ENCODE peak calls at places on chromosomes 16 and 17, in seven cellular contexts. One of them, this sample, is unnamed. For H3K36me3, the result is how much of the 10 kb centered on the place peaks cover.

GRCh38 chr17:40548491-40548981 is 16.7 kb downstream of the CCR7 start:
- DNase-seq in GM23248: no peak
- DNase-seq in fibroblast of lung: no peak
- DNase-seq in GM23338: no peak
- DNase-seq in PC-9: no peak
- DNase-seq in trophoblast cell: no peak
- DNase-seq in endothelial cell of umbilical vein: no peak
- DNase-seq in this sample: no peak

GRCh38 chr17:55273579-55274370 is 9.0 kb downstream of the HLF start:
- DNase-seq in GM23248: peak
- DNase-seq in fibroblast of lung: no peak
- DNase-seq in GM23338: peak
- DNase-seq in PC-9: no peak
- DNase-seq in trophoblast cell: no peak
- DNase-seq in endothelial cell of umbilical vein: no peak
- DNase-seq in this sample: no peak

GRCh38 chr17:77353684-77354419 is 213.1 kb downstream of the SEC14L1 start:
- DNase-seq in GM23248: peak
- DNase-seq in fibroblast of lung: no peak
- DNase-seq in GM23338: no peak
- DNase-seq in PC-9: no peak
- DNase-seq in trophoblast cell: no peak
- DNase-seq in endothelial cell of umbilical vein: no peak
- DNase-seq in this sample: no peak

GRCh38 chr17:28634211-28634865 is 10.6 kb downstream of the BLTP2 start:
- DNase-seq in GM23248: no peak
- DNase-seq in fibroblast of lung: no peak
- DNase-seq in GM23338: no peak
- DNase-seq in PC-9: no peak
- DNase-seq in trophoblast cell: peak
- DNase-seq in endothelial cell of umbilical vein: no peak
- DNase-seq in this sample: no peak

GRCh38 chr17:78258323-78259229 is 27.1 kb downstream of the TMEM235 start:
- DNase-seq in GM23248: peak
- DNase-seq in fibroblast of lung: peak
- DNase-seq in GM23338: peak
- DNase-seq in PC-9: no peak
- DNase-seq in trophoblast cell: peak
- DNase-seq in endothelial cell of umbilical vein: peak
- DNase-seq in this sample: peak

GRCh38 chr17:21345236-21345635 is 30.9 kb upstream of the KCNJ12 start:
- DNase-seq in GM23248: no peak
- DNase-seq in fibroblast of lung: no peak
- DNase-seq in GM23338: no peak
- DNase-seq in PC-9: no peak
- DNase-seq in trophoblast cell: no peak
- DNase-seq in endothelial cell of umbilical vein: no peak
- DNase-seq in this sample: no peak

GRCh38 chr17:850828-851759 is 68.9 kb downstream of the MRM3 start:
- DNase-seq in GM23248: peak
- DNase-seq in fibroblast of lung: peak
- DNase-seq in GM23338: no peak
- DNase-seq in PC-9: no peak
- DNase-seq in trophoblast cell: no peak
- DNase-seq in endothelial cell of umbilical vein: no peak
- DNase-seq in this sample: peak

GRCh38 chr16:15034266-15035162 is 21.4 kb downstream of the NTAN1 start:
- DNase-seq in GM23248: peak
- DNase-seq in fibroblast of lung: no peak
- DNase-seq in GM23338: no peak
- DNase-seq in PC-9: peak
- DNase-seq in trophoblast cell: peak
- DNase-seq in endothelial cell of umbilical vein: peak
- DNase-seq in this sample: no peak

GRCh38 chr17:42459983-42460300 is 1.3 kb downstream of the ATP6V0A1 start:
- DNase-seq in GM23248: peak
- DNase-seq in fibroblast of lung: peak
- DNase-seq in GM23338: no peak
- DNase-seq in PC-9: peak
- DNase-seq in trophoblast cell: no peak
- DNase-seq in endothelial cell of umbilical vein: peak
- DNase-seq in this sample: peak

GRCh38 chr16:65975049-65975708 is 391.3 kb upstream of the CDH5 start:
- DNase-seq in GM23248: peak
- DNase-seq in fibroblast of lung: peak
- DNase-seq in GM23338: peak
- DNase-seq in PC-9: no peak
- DNase-seq in trophoblast cell: peak
- DNase-seq in endothelial cell of umbilical vein: no peak
- DNase-seq in this sample: peak

GRCh38 chr17:70716551-70716950 is 547.2 kb downstream of the KCNJ2 start:
- DNase-seq in GM23248: no peak
- DNase-seq in fibroblast of lung: no peak
- DNase-seq in GM23338: no peak
- DNase-seq in PC-9: no peak
- DNase-seq in trophoblast cell: no peak
- DNase-seq in endothelial cell of umbilical vein: no peak
- DNase-seq in this sample: no peak

GRCh38 chr17:39125143-39125875 is 26.1 kb downstream of the PLXDC1 start:
- DNase-seq in GM23248: no peak
- DNase-seq in fibroblast of lung: no peak
- DNase-seq in GM23338: no peak
- DNase-seq in PC-9: no peak
- DNase-seq in trophoblast cell: no peak
- DNase-seq in endothelial cell of umbilical vein: no peak
- DNase-seq in this sample: no peak

GRCh38 chr16:3152022-3152272 is 17.1 kb downstream of the ZNF213 start:
- DNase-seq in GM23248: no peak
- DNase-seq in fibroblast of lung: no peak
- DNase-seq in GM23338: no peak
- DNase-seq in PC-9: no peak
- DNase-seq in trophoblast cell: no peak
- DNase-seq in endothelial cell of umbilical vein: no peak
- DNase-seq in this sample: no peak

GRCh38 chr17:35132099-35132498 is 10.0 kb downstream of the NLE1 start:
- DNase-seq in GM23248: no peak
- DNase-seq in fibroblast of lung: no peak
- DNase-seq in GM23338: no peak
- DNase-seq in PC-9: no peak
- DNase-seq in trophoblast cell: no peak
- DNase-seq in endothelial cell of umbilical vein: no peak
- DNase-seq in this sample: no peak
- H3K36me3 ChIP-seq in GM23248: under half
- H3K36me3 ChIP-seq in fibroblast of lung: under half
- H3K36me3 ChIP-seq in GM23338: under half
- H3K36me3 ChIP-seq in PC-9: under half
- H3K36me3 ChIP-seq in trophoblast cell: half or more
- H3K36me3 ChIP-seq in endothelial cell of umbilical vein: under half
- H3K36me3 ChIP-seq in this sample: under half

DNA sequence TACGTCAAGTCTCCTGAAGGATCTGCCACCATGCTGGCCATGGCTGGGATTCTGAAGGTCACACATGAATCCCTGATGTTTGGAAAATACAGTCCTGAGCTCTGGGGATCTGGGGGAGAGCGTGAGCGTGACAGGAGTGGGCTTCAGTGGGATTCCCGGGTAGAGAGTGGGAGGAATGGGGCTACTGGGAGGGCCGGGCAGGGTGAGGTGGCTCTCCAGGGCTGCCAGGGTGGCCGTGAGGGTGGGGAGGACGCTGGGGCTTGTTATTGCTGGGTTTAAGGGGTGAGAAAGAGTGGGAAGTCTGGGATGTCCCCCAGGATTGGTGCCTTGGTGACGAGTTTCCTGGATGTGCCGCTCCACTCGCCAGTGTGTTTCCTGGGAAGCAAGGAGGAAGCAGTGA is 31.3 kb downstream of the FOXL1 start:
- DNase-seq in GM23248: no peak
- DNase-seq in fibroblast of lung: no peak
- DNase-seq in GM23338: no peak
- DNase-seq in PC-9: no peak
- DNase-seq in trophoblast cell: no peak
- DNase-seq in endothelial cell of umbilical vein: no peak
- DNase-seq in this sample: no peak
- H2AFZ ChIP-seq in GM23248: peak
- H2AFZ ChIP-seq in fibroblast of lung: no peak
- H2AFZ ChIP-seq in GM23338: no peak
- H2AFZ ChIP-seq in PC-9: no peak
- H2AFZ ChIP-seq in trophoblast cell: no peak
- H2AFZ ChIP-seq in endothelial cell of umbilical vein: no peak
- H2AFZ ChIP-seq in this sample: no peak

DNA sequence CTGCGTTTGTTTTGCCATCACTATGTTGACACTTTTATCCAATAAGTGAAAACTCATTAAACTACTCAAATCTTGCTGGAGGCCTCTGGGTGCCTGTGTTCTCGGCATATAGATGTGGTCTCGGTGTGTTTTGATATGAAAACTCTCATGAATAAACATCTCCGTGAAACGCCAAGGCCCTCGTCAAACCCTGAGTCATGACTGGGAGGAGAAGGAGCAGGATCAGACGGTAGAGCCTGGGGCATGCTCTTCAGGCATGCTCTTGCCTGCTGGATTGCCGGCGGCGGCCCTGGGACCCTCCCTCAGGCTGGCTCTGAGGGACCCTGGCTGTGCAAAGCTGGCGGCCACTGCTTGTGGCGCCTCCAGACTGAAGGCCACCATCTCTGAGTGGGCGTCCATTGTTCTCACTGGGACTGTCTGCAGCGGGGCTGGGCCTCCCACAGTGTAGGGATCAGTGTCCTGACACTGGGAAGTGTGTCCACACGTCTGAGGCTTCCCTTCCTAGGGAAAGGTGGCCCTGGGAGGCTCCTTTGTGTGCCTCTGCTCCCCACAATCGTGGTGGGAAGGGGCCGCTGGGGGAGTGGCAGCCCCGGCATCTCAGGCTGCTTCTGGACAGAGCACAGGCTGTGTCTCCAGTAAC is 1.7 kb upstream of the NPB start:
- DNase-seq in GM23248: no peak
- DNase-seq in fibroblast of lung: no peak
- DNase-seq in GM23338: no peak
- DNase-seq in PC-9: no peak
- DNase-seq in trophoblast cell: peak
- DNase-seq in endothelial cell of umbilical vein: no peak
- DNase-seq in this sample: no peak
- H3K36me3 ChIP-seq in GM23248: under half
- H3K36me3 ChIP-seq in fibroblast of lung: under half
- H3K36me3 ChIP-seq in GM23338: under half
- H3K36me3 ChIP-seq in PC-9: under half
- H3K36me3 ChIP-seq in trophoblast cell: under half
- H3K36me3 ChIP-seq in endothelial cell of umbilical vein: under half
- H3K36me3 ChIP-seq in this sample: under half

GRCh38 chr16:19886061-19886792 is 1.6 kb upstream of the GPRC5B start:
- DNase-seq in GM23248: peak
- DNase-seq in fibroblast of lung: peak
- DNase-seq in GM23338: peak
- DNase-seq in PC-9: peak
- DNase-seq in trophoblast cell: peak
- DNase-seq in endothelial cell of umbilical vein: peak
- DNase-seq in this sample: peak
- H2AFZ ChIP-seq in GM23248: peak
- H2AFZ ChIP-seq in fibroblast of lung: peak
- H2AFZ ChIP-seq in GM23338: peak
- H2AFZ ChIP-seq in PC-9: peak
- H2AFZ ChIP-seq in trophoblast cell: no peak
- H2AFZ ChIP-seq in endothelial cell of umbilical vein: peak
- H2AFZ ChIP-seq in this sample: no peak

GRCh38 chr16:88881675-88882357 is 15.4 kb upstream of the PABPN1L start:
- DNase-seq in GM23248: no peak
- DNase-seq in fibroblast of lung: no peak
- DNase-seq in GM23338: no peak
- DNase-seq in PC-9: no peak
- DNase-seq in trophoblast cell: no peak
- DNase-seq in endothelial cell of umbilical vein: no peak
- DNase-seq in this sample: no peak

GRCh38 chr16:88879788-88880055 is 13.3 kb upstream of the PABPN1L start:
- DNase-seq in GM23248: no peak
- DNase-seq in fibroblast of lung: no peak
- DNase-seq in GM23338: no peak
- DNase-seq in PC-9: no peak
- DNase-seq in trophoblast cell: no peak
- DNase-seq in endothelial cell of umbilical vein: no peak
- DNase-seq in this sample: no peak

GRCh38 chr16:88882358-88883030 is 16.0 kb upstream of the PABPN1L start:
- DNase-seq in GM23248: no peak
- DNase-seq in fibroblast of lung: no peak
- DNase-seq in GM23338: no peak
- DNase-seq in PC-9: no peak
- DNase-seq in trophoblast cell: no peak
- DNase-seq in endothelial cell of umbilical vein: no peak
- DNase-seq in this sample: no peak

GRCh38 chr16:88880226-88881051 is 14.0 kb upstream of the PABPN1L start:
- DNase-seq in GM23248: no peak
- DNase-seq in fibroblast of lung: no peak
- DNase-seq in GM23338: no peak
- DNase-seq in PC-9: no peak
- DNase-seq in trophoblast cell: no peak
- DNase-seq in endothelial cell of umbilical vein: no peak
- DNase-seq in this sample: peak

GRCh38 chr16:88881090-88881580 is 14.7 kb upstream of the PABPN1L start:
- DNase-seq in GM23248: no peak
- DNase-seq in fibroblast of lung: no peak
- DNase-seq in GM23338: peak
- DNase-seq in PC-9: no peak
- DNase-seq in trophoblast cell: no peak
- DNase-seq in endothelial cell of umbilical vein: no peak
- DNase-seq in this sample: no peak
- H3K36me3 ChIP-seq in GM23248: under half
- H3K36me3 ChIP-seq in fibroblast of lung: under half
- H3K36me3 ChIP-seq in GM23338: under half
- H3K36me3 ChIP-seq in PC-9: under half
- H3K36me3 ChIP-seq in trophoblast cell: under half
- H3K36me3 ChIP-seq in endothelial cell of umbilical vein: under half
- H3K36me3 ChIP-seq in this sample: under half